ENCODE peak calls at places on chromosomes 16 and 17, in six cellular contexts. P is fibroblast of lung, T is AG08395, I is EL, Y is NCI-H446, B is NCI-H460. H is an unnamed sample.

GRCh38 chr17:63365366-63366237 is 80.5 kb downstream of the CYB561 start:
- DNase-seq in I (peak), Y (no peak), B (no peak), T (no peak), P (peak), H (no peak)

GRCh38 chr16:17397499-17397891 is 73.3 kb downstream of the XYLT1 start:
- DNase-seq in B (no peak), P (peak), Y (peak), I (peak), T (peak), H (peak)

GRCh38 chr16:70634861-70635260 is 11.5 kb upstream of the IL34 start:
- DNase-seq in Y (no peak), I (peak), P (peak), T (no peak), B (no peak), H (no peak)

GRCh38 chr16:997440-998051 is 16.0 kb downstream of the SOX8 start:
- DNase-seq in Y (no peak), T (peak), I (peak), P (peak), B (no peak), H (no peak)

GRCh38 chr17:2996208-2996855 is 67.1 kb downstream of the OR1D5 start:
- DNase-seq in Y (no peak), B (no peak), T (no peak), P (peak), I (no peak), H (no peak)

GRCh38 chr17:48843172-48843900 is 12.5 kb downstream of the CALCOCO2 start:
- DNase-seq in Y (no peak), P (peak), B (no peak), T (no peak), I (no peak), H (no peak)

GRCh38 chr16:86038923-86039310 is 140.0 kb downstream of the IRF8 start:
- DNase-seq in I (no peak), P (no peak), Y (no peak), B (no peak), T (no peak), H (no peak)

GRCh38 chr16:86631441-86631840 is 53.1 kb downstream of the FOXL1 start:
- DNase-seq in Y (no peak), B (no peak), T (no peak), I (peak), P (peak), H (no peak)

H was measured in DMS 273 treated with DMSO at 0.1 percent for 48 hours.